ENCODE peak calls at places on chromosomes 5 and 9, in four cellular contexts. S, H, W and I are unnamed samples.
A peak's percentile ranks its signal among the peaks of the same experiment; 100 is the strongest.

GRCh38 chr5:63127054-63127453 is 548.4 kb downstream of the LRRC70 start:
- DNase-seq in W (no peak), S (no peak), H (no peak), I (no peak)

GRCh38 chr5:174195517-174195916 is 150.0 kb downstream of the NSG2 start:
- DNase-seq in H (no peak), S (no peak), W (peak; percentile 45), I (peak; percentile 34)

GRCh38 chr9:15192856-15193255 is 114.2 kb downstream of the TTC39B start:
- DNase-seq in H (peak; percentile 79), W (no peak), S (no peak), I (no peak)

GRCh38 chr9:133238272-133238850 is 29.3 kb upstream of the OBP2B start:
- DNase-seq in H (peak; percentile 70), S (peak; percentile 83), W (peak; percentile 97), I (peak; percentile 68)

GRCh38 chr5:94771742-94772141 is 153.3 kb downstream of the SLF1 start:
- DNase-seq in H (no peak), W (no peak), S (no peak), I (no peak)

GRCh38 chr9:2610985-2611384 is 10.6 kb upstream of the VLDLR start:
- DNase-seq in S (no peak), H (no peak), W (no peak), I (no peak)

GRCh38 chr9:2180171-2180570 is 165.0 kb downstream of the SMARCA2 start:
- DNase-seq in W (no peak), H (peak; percentile 34), S (no peak), I (no peak)

GRCh38 chr5:113663879-113664278 is 150.4 kb downstream of the YTHDC2 start:
- DNase-seq in W (no peak), H (peak; percentile 16), S (no peak), I (peak; percentile 45)

GRCh38 chr9:136587145-136587943 is 41.5 kb upstream of the NOTCH1 start:
- DNase-seq in S (peak; percentile 87), W (peak; percentile 90), H (no peak), I (no peak)

GRCh38 chr5:113546711-113547159 is 33.2 kb downstream of the YTHDC2 start:
- DNase-seq in W (no peak), S (no peak), H (peak; percentile 44), I (no peak)